ENCODE peak calls at places on chromosome 14, in five cellular contexts. K, T, G, Q and O are unnamed samples.

GRCh38 chr14:37641117-37641516 is 45.7 kb downstream of the TTC6 start:
- DNase-seq in K (no peak), T (peak), G (no peak), Q (no peak), O (no peak)

GRCh38 chr14:102474934-102475333 is 34.6 kb downstream of the ANKRD9 start:
- DNase-seq in K (peak), T (no peak), G (no peak), Q (no peak), O (no peak)

GRCh38 chr14:71384007-71384605 is 476.8 kb downstream of the PCNX1 start:
- DNase-seq in K (no peak), T (no peak), G (no peak), Q (no peak), O (no peak)

GRCh38 chr14:78153069-78153351 is 17.2 kb upstream of the NRXN3 start:
- DNase-seq in K (peak), T (peak), G (no peak), Q (no peak), O (no peak)

GRCh38 chr14:51554953-51555352 is 96.8 kb upstream of the FRMD6 start:
- DNase-seq in K (peak), T (peak), G (no peak), Q (no peak), O (peak)

GRCh38 chr14:26395726-26396125 is 202.1 kb downstream of the NOVA1 start:
- DNase-seq in K (no peak), T (no peak), G (no peak), Q (no peak), O (no peak)

GRCh38 chr14:75277000-75277795 is 1.4 kb upstream of the FOS start:
- DNase-seq in K (peak), T (peak), G (no peak), Q (peak), O (peak)

GRCh38 chr14:102508410-102508773 is 1.2 kb downstream of the ANKRD9 start:
- DNase-seq in K (no peak), T (peak), G (no peak), Q (peak), O (no peak)

GRCh38 chr14:98633380-98633779 is 638.6 kb downstream of the BCL11B start:
- DNase-seq in K (no peak), T (no peak), G (no peak), Q (no peak), O (no peak)

GRCh38 chr14:61188936-61189808 is 92.0 kb downstream of the TMEM30B start:
- DNase-seq in K (peak), T (peak), G (no peak), Q (peak), O (peak)

GRCh38 chr14:53571990-53572389 is 384.6 kb downstream of the BMP4 start:
- DNase-seq in K (peak), T (no peak), G (no peak), Q (no peak), O (no peak)

GRCh38 chr14:53571589-53571988 is 385.0 kb downstream of the BMP4 start:
- DNase-seq in K (peak), T (no peak), G (no peak), Q (no peak), O (no peak)

GRCh38 chr14:53569471-53569870 is 387.2 kb downstream of the BMP4 start:
- DNase-seq in K (no peak), T (no peak), G (no peak), Q (no peak), O (no peak)

GRCh38 chr14:53567236-53567785 is 389.3 kb downstream of the BMP4 start:
- DNase-seq in K (no peak), T (no peak), G (no peak), Q (no peak), O (no peak)

GRCh38 chr14:53570411-53571387 is 385.9 kb downstream of the BMP4 start:
- DNase-seq in K (no peak), T (no peak), G (no peak), Q (no peak), O (no peak)
- TF ChIP-seq POLR2A in K (no peak), T (no peak), G (no peak), Q (no peak), O (no peak)

GRCh38 chr14:82055511-82055910 is 521.9 kb upstream of the SEL1L start:
- DNase-seq in K (no peak), T (no peak), G (no peak), Q (no peak), O (no peak)
- TF ChIP-seq POLR2A in K (no peak), T (no peak), G (no peak), Q (no peak), O (no peak)

DNA sequence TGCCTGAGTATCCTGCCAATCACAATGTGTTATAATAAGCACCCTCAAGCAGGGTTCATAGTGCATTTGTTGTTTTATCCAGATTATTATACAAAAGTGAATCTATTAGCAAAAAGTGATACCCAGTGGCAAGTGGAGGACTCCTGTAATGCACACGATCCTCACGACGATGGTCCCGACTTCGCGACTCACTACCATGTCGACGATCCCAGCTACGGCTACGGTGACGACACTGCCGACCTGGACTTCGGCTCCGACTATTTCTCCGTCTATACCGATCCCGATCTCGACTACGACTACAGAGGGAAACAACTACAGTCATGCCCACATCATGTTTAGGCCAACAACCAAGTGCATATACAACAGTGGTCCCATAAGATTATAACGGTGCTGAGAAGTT is 12.9 kb downstream of the RBM23 start:
- DNase-seq in K (no peak), T (no peak), G (no peak), Q (no peak), O (no peak)
- TF ChIP-seq POLR2A in K (no peak), T (no peak), G (no peak), Q (no peak), O (no peak)

DNA sequence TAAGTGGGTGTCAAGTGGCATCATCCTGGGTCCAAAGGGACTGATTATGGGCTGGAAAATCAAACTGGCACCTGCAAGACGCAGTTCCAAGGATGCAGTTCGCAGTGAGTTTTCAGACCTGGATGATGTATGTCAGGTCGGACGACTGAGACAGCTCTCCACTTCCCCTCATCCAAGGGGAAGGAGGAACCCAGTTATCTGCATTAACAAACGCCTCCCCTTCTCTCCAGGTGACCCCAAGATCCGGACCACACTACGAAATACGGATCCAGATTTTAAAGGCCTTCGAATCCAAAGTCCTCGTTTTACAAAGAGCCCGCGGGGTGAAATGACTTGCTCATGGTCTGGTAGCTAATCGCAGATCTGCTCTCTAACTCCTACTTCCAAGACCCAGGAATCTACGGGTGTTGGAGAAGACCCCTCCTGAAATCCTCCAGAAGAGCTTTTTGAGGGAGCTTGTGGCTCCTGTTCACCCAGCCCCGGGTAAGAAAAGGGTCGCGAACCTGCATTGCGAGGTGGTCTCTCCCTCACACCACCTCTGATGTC is 460 bp upstream of the SYNE2 start:
- DNase-seq in K (peak), T (peak), G (no peak), Q (no peak), O (no peak)
- TF ChIP-seq POLR2A in K (no peak), T (no peak), G (no peak), Q (no peak), O (no peak)

DNA sequence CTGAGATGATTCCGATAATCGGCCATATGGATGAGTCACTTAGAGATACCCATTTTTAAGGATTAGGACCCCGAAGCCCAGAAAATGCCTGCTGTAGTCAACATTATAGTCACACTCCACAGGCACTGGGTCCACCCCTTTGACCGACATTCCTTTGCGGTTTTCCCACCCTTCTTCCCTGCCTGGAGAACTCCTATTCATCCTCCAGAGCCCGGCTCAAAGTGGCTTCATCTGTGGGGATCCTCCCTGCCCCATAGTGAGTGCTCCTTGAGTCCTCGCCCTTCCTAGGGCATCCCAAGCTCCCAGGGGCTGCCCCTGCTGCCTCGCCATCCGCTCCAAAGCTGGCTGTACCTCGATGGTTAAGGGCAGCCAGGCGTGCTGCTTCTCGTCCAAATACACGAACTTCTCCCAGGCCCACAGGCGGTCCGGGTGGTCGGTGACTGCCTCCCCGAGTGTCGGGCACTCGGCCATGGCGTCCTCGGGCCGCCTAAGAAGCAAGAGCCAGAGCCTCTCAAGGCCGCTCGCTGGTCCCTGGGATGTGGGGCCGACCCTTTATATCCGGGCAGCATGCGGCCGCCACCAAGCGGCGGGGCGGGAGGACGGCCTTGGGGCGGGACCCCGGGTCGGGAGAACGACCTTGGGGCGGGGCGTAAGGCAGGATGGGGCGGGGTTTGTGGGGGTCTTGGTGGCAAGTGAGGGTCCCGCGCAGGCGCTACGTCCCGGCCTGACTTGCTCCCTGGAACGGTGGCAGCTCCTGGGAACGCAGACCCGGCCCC is at the start of gene TCL1A:
- DNase-seq in K (no peak), T (no peak), G (no peak), Q (peak), O (no peak)
- TF ChIP-seq POLR2A in K (no peak), T (no peak), G (no peak), Q (no peak), O (no peak)

DNA sequence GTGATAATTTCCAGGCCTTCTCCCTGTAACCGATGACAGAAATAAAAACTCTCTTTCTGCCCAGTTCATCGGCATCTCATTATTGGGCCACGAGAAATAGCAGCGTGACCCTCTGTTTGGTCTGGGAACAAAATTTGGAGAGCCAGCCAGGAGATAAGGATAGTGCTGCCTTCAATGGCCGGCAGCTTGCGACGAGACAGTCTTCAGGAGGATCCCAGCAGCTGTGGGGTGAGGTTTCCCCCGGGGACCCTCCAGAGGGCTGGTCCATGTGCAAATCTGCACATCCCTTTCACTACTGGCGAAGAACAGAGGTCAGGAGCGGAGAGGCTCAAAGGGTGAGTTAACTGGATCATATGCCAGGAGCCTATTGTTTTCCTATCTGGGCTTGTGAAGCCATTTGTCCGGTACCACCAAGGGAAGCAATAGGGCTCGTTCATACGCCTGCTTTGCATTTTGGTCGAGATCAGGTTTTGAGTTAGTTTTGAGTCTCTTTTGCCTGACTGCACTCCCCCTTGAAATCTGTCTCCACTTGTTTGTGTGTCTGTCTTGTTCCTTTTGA is 4.8 kb downstream of the SLC39A2 start:
- DNase-seq in K (no peak), T (no peak), G (no peak), Q (no peak), O (no peak)
- TF ChIP-seq POLR2A in K (no peak), T (no peak), G (no peak), Q (no peak), O (no peak)